ENCODE peak calls at places on chromosomes 16 and 17, in nine cellular contexts. C, X, M, B, Q, A, T, Y and V are unnamed samples.

GRCh38 chr16:12496866-12497265 is 306.8 kb downstream of the CPPED1 start:
- DNase-seq in C (no peak), X (no peak), M (no peak), B (no peak), Q (no peak), A (no peak), T (no peak), Y (no peak), V (no peak)

GRCh38 chr16:69890114-69890890 is 60.8 kb upstream of the CLEC18A start:
- DNase-seq in C (peak), X (peak), M (no peak), B (no peak), Q (peak), A (no peak), T (no peak), Y (no peak), V (no peak)

GRCh38 chr17:792277-792676 is 10.1 kb downstream of the MRM3 start:
- DNase-seq in C (no peak), X (no peak), M (no peak), B (no peak), Q (no peak), A (no peak), T (no peak), Y (no peak), V (no peak)

GRCh38 chr17:37068266-37068665 is 119.5 kb downstream of the AATF start:
- DNase-seq in C (no peak), X (no peak), M (no peak), B (no peak), Q (no peak), A (no peak), T (no peak), Y (no peak), V (no peak)

GRCh38 chr16:705748-706188 is at the start of gene FBXL16:
- DNase-seq in C (peak), X (no peak), M (no peak), B (peak), Q (peak), A (no peak), T (no peak), Y (no peak), V (no peak)

GRCh38 chr17:74272731-74273201 is 1.3 kb upstream of the DNAI2 start:
- DNase-seq in C (no peak), X (no peak), M (no peak), B (no peak), Q (no peak), A (no peak), T (no peak), Y (no peak), V (no peak)

GRCh38 chr17:56624947-56625346 is 31.4 kb downstream of the NOG start:
- DNase-seq in C (no peak), X (no peak), M (no peak), B (no peak), Q (no peak), A (no peak), T (no peak), Y (no peak), V (no peak)

GRCh38 chr17:80874866-80875445 is 116.7 kb upstream of the CHMP6 start:
- DNase-seq in C (no peak), X (no peak), M (no peak), B (no peak), Q (no peak), A (no peak), T (no peak), Y (no peak), V (no peak)

GRCh38 chr16:2452650-2453049 is 7.3 kb upstream of the TEDC2 start:
- DNase-seq in C (no peak), X (no peak), M (no peak), B (no peak), Q (no peak), A (no peak), T (no peak), Y (no peak), V (no peak)

GRCh38 chr16:87702325-87702811 is 63.4 kb downstream of the KLHDC4 start:
- DNase-seq in C (no peak), X (peak), M (no peak), B (peak), Q (no peak), A (no peak), T (peak), Y (no peak), V (no peak)